ENCODE peak calls at places on chromosomes 2 and 18, in ten cellular contexts. U is RWPE1; I is NCI-H2081; C is fibroblast of the conjunctiva; Z is NCI-H1105; B is effector CD4-positive, alpha-beta T cell; M is T-cell; L is activated CD4-positive, alpha-beta T cell treated with anti-CD3 and anti-CD28 coated beads, Interleukin-2, amount 50 U/mL, for 4 hours; J is pons; F is LoVo. O is an unnamed sample.

GRCh38 chr2:128789776-128790455 is 471.2 kb upstream of the HS6ST1 start:
- DNase-seq in U (no peak), I (no peak), C (no peak), Z (no peak), B (no peak), M (no peak), L (no peak), J (no peak), F (no peak), O (no peak)

GRCh38 chr2:165902929-165903328 is 50.6 kb downstream of the TTC21B start:
- DNase-seq in U (peak; percentile 6), I (no peak), C (peak; percentile 33), Z (no peak), B (no peak), M (no peak), L (no peak), J (peak; percentile 11), F (no peak), O (no peak)

GRCh38 chr2:758073-758820 is 81.0 kb upstream of the TMEM18 start:
- DNase-seq in U (no peak), I (no peak), C (no peak), Z (no peak), B (no peak), M (no peak), L (no peak), J (no peak), F (no peak), O (no peak)

GRCh38 chr2:34241905-34242740 is 643.0 kb upstream of the FAM98A start:
- DNase-seq in U (no peak), I (no peak), C (no peak), Z (no peak), B (no peak), M (no peak), L (no peak), J (no peak), F (no peak), O (no peak)

GRCh38 chr2:160376576-160376975 is 117.0 kb downstream of the RBMS1 start:
- DNase-seq in U (no peak), I (no peak), C (no peak), Z (no peak), B (no peak), M (no peak), L (no peak), J (no peak), F (no peak), O (no peak)

GRCh38 chr18:23824704-23825103 is 135.5 kb downstream of the LAMA3 start:
- DNase-seq in U (no peak), I (no peak), C (no peak), Z (no peak), B (no peak), M (no peak), L (no peak), J (no peak), F (no peak), O (no peak)

GRCh38 chr2:10614940-10615339 is 74.8 kb downstream of the NOL10 start:
- DNase-seq in U (peak; percentile 65), I (peak; percentile 13), C (no peak), Z (peak; percentile 40), B (no peak), M (no peak), L (no peak), J (no peak), F (no peak), O (no peak)

GRCh38 chr18:33231474-33232317 is 208.8 kb downstream of the CCDC178 start:
- DNase-seq in U (peak; percentile 10), I (peak; percentile 82), C (peak; percentile 59), Z (peak; percentile 81), B (no peak), M (peak; percentile 9), L (peak; percentile 5), J (peak; percentile 88), F (peak; percentile 67), O (peak; percentile 65)

GRCh38 chr2:120012363-120012762 is 514 bp upstream of the EPB41L5 start:
- DNase-seq in U (no peak), I (no peak), C (no peak), Z (no peak), B (no peak), M (no peak), L (no peak), J (no peak), F (peak; percentile 9), O (no peak)

GRCh38 chr2:64487256-64488049 is 33.5 kb downstream of the LGALSL start:
- DNase-seq in U (no peak), I (no peak), C (no peak), Z (peak; percentile 22), B (no peak), M (no peak), L (no peak), J (no peak), F (no peak), O (no peak)

GRCh38 chr2:233032551-233033320 is at the start of gene NEU2:
- DNase-seq in U (no peak), I (no peak), C (no peak), Z (no peak), B (no peak), M (no peak), L (no peak), J (no peak), F (no peak), O (no peak)

GRCh38 chr2:160583162-160583522 is 89.5 kb upstream of the RBMS1 start:
- DNase-seq in U (no peak), I (peak; percentile 33), C (peak; percentile 63), Z (peak; percentile 52), B (no peak), M (no peak), L (no peak), J (no peak), F (no peak), O (no peak)

GRCh38 chr2:105104208-105104731 is 66.4 kb downstream of the MRPS9 start:
- DNase-seq in U (peak; percentile 38), I (no peak), C (no peak), Z (no peak), B (no peak), M (no peak), L (no peak), J (peak; percentile 11), F (no peak), O (no peak)

GRCh38 chr18:45856526-45856925 is 31.1 kb downstream of the SIGLEC15 start:
- DNase-seq in U (no peak), I (no peak), C (peak; percentile 33), Z (no peak), B (no peak), M (no peak), L (no peak), J (no peak), F (no peak), O (no peak)